ENCODE peak calls at places on chromosome 16, in four cellular contexts. One of them, this sample, is unnamed.

GRCh38 chr16:23114131-23114904 is 34.9 kb downstream of the USP31 start:
- DNase-seq in ovary: no peak
- DNase-seq in testis: no peak
- DNase-seq in foreskin fibroblast: no peak
- DNase-seq in this sample: no peak

GRCh38 chr16:87648698-87649487 is 46.6 kb downstream of the JPH3 start:
- DNase-seq in ovary: no peak
- DNase-seq in testis: no peak
- DNase-seq in foreskin fibroblast: no peak
- DNase-seq in this sample: no peak

GRCh38 chr16:86953631-86954465 is 363.3 kb downstream of the C16orf95 start:
- DNase-seq in ovary: no peak
- DNase-seq in testis: no peak
- DNase-seq in foreskin fibroblast: no peak
- DNase-seq in this sample: no peak

GRCh38 chr16:83338138-83338537 is 469.6 kb upstream of the HSBP1 start:
- DNase-seq in ovary: no peak
- DNase-seq in testis: no peak
- DNase-seq in foreskin fibroblast: no peak
- DNase-seq in this sample: no peak

GRCh38 chr16:48556913-48557351 is 53.0 kb downstream of the N4BP1 start:
- DNase-seq in ovary: no peak
- DNase-seq in testis: no peak
- DNase-seq in foreskin fibroblast: peak; percentile 75
- DNase-seq in this sample: no peak

GRCh38 chr16:6682142-6682811 is 650.4 kb upstream of the RBFOX1 start:
- DNase-seq in ovary: no peak
- DNase-seq in testis: peak; percentile 82
- DNase-seq in foreskin fibroblast: no peak
- DNase-seq in this sample: peak; percentile 32

GRCh38 chr16:19735074-19735867 is 17.2 kb downstream of the IQCK start:
- DNase-seq in ovary: no peak
- DNase-seq in testis: no peak
- DNase-seq in foreskin fibroblast: no peak
- DNase-seq in this sample: no peak

GRCh38 chr16:69773255-69773947 is 11.3 kb downstream of the WWP2 start:
- DNase-seq in ovary: no peak
- DNase-seq in testis: no peak
- DNase-seq in foreskin fibroblast: no peak
- DNase-seq in this sample: no peak

GRCh38 chr16:4342866-4343744 is 8.0 kb downstream of the PAM16 start:
- DNase-seq in ovary: no peak
- DNase-seq in testis: no peak
- DNase-seq in foreskin fibroblast: no peak
- DNase-seq in this sample: no peak

GRCh38 chr16:9055115-9055514 is 36.3 kb upstream of the HAPSTR1 start:
- DNase-seq in ovary: no peak
- DNase-seq in testis: no peak
- DNase-seq in foreskin fibroblast: no peak
- DNase-seq in this sample: no peak

GRCh38 chr16:47581114-47581513 is 120.0 kb downstream of the PHKB start:
- DNase-seq in ovary: no peak
- DNase-seq in testis: no peak
- DNase-seq in foreskin fibroblast: no peak
- DNase-seq in this sample: no peak

GRCh38 chr16:3401719-3402397 is 843 bp downstream of the ZNF174 start:
- DNase-seq in ovary: no peak
- DNase-seq in testis: peak; percentile 18
- DNase-seq in foreskin fibroblast: no peak
- DNase-seq in this sample: no peak

GRCh38 chr16:46889942-46890300 is 5.8 kb downstream of the GPT2 start:
- DNase-seq in ovary: no peak
- DNase-seq in testis: no peak
- DNase-seq in foreskin fibroblast: no peak
- DNase-seq in this sample: no peak

GRCh38 chr16:28879841-28880588 is 1.7 kb downstream of the ATP2A1 start:
- DNase-seq in ovary: peak; percentile 88
- DNase-seq in testis: peak; percentile 90
- DNase-seq in foreskin fibroblast: peak; percentile 84
- DNase-seq in this sample: peak; percentile 80

GRCh38 chr16:85652431-85653221 is 36.1 kb downstream of the GINS2 start:
- DNase-seq in ovary: peak; percentile 81
- DNase-seq in testis: peak; percentile 74
- DNase-seq in foreskin fibroblast: peak; percentile 53
- DNase-seq in this sample: no peak

GRCh38 chr16:84751947-84752346 is 52.1 kb downstream of the USP10 start:
- DNase-seq in ovary: no peak
- DNase-seq in testis: no peak
- DNase-seq in foreskin fibroblast: no peak
- DNase-seq in this sample: no peak

GRCh38 chr16:89689142-89689541 is 2.7 kb downstream of the CDK10 start:
- DNase-seq in ovary: no peak
- DNase-seq in testis: no peak
- DNase-seq in foreskin fibroblast: no peak
- DNase-seq in this sample: no peak

GRCh38 chr16:89687092-89687940 is 827 bp downstream of the CDK10 start:
- DNase-seq in ovary: no peak
- DNase-seq in testis: no peak
- DNase-seq in foreskin fibroblast: peak; percentile 45
- DNase-seq in this sample: no peak

GRCh38 chr16:89688395-89688794 is 1.9 kb downstream of the CDK10 start:
- DNase-seq in ovary: no peak
- DNase-seq in testis: no peak
- DNase-seq in foreskin fibroblast: no peak
- DNase-seq in this sample: no peak

GRCh38 chr16:89686520-89687091 is at the start of gene CDK10:
- DNase-seq in ovary: peak; percentile 93
- DNase-seq in testis: peak; percentile 92
- DNase-seq in foreskin fibroblast: peak; percentile 75
- DNase-seq in this sample: peak; percentile 80

GRCh38 chr16:89685916-89686315 is 573 bp upstream of the CDK10 start:
- DNase-seq in ovary: peak; percentile 49
- DNase-seq in testis: no peak
- DNase-seq in foreskin fibroblast: no peak
- DNase-seq in this sample: no peak
- H3K4me3 ChIP-seq in ovary: no peak overlapping the region
- H3K4me3 ChIP-seq in testis: peak overlapping the region; percentile 75
- H3K4me3 ChIP-seq in foreskin fibroblast: no peak overlapping the region
- H3K4me3 ChIP-seq in this sample: no peak overlapping the region

GRCh38 chr16:67326115-67326471 is 448 bp downstream of the KCTD19 start:
- DNase-seq in ovary: no peak
- DNase-seq in testis: no peak
- DNase-seq in foreskin fibroblast: no peak
- DNase-seq in this sample: no peak
- H3K4me3 ChIP-seq in ovary: peak overlapping the region; percentile 41
- H3K4me3 ChIP-seq in testis: peak overlapping the region; percentile 64
- H3K4me3 ChIP-seq in foreskin fibroblast: peak overlapping the region; percentile 40
- H3K4me3 ChIP-seq in this sample: peak overlapping the region; percentile 90

GRCh38 chr16:67538666-67539101 is 10.1 kb downstream of the RIPOR1 start:
- DNase-seq in ovary: no peak
- DNase-seq in testis: no peak
- DNase-seq in foreskin fibroblast: no peak
- DNase-seq in this sample: no peak
- H3K4me3 ChIP-seq in ovary: peak overlapping the region; percentile 51
- H3K4me3 ChIP-seq in testis: peak overlapping the region; percentile 73
- H3K4me3 ChIP-seq in foreskin fibroblast: peak overlapping the region; percentile 64
- H3K4me3 ChIP-seq in this sample: no peak overlapping the region

GRCh38 chr16:25366078-25366477 is 108.4 kb upstream of the ZKSCAN2 start:
- DNase-seq in ovary: no peak
- DNase-seq in testis: no peak
- DNase-seq in foreskin fibroblast: no peak
- DNase-seq in this sample: peak; percentile 12
- H3K4me3 ChIP-seq in ovary: no peak overlapping the region
- H3K4me3 ChIP-seq in testis: no peak overlapping the region
- H3K4me3 ChIP-seq in foreskin fibroblast: no peak overlapping the region
- H3K4me3 ChIP-seq in this sample: no peak overlapping the region

DNA sequence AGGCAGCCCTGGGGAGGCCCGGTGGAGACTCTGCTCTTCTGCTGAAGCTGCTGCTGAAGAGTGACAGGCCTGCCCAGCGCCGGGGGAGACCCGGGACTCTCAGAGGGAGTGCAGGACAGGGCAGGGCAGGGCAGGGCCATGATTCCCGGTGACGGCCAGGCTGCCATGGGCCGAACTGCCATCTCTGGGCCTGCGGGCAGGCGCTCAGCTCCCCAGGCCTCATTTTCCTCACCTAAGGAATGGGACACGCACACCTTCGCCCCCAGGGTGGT is 22.6 kb upstream of the SSTR5 start:
- DNase-seq in ovary: no peak
- DNase-seq in testis: no peak
- DNase-seq in foreskin fibroblast: no peak
- DNase-seq in this sample: no peak
- H3K4me3 ChIP-seq in ovary: no peak overlapping the region
- H3K4me3 ChIP-seq in testis: no peak overlapping the region
- H3K4me3 ChIP-seq in foreskin fibroblast: no peak overlapping the region
- H3K4me3 ChIP-seq in this sample: no peak overlapping the region

GRCh38 chr16:56635441-56635967 is 3.0 kb upstream of the MT1A start:
- DNase-seq in ovary: no peak
- DNase-seq in testis: no peak
- DNase-seq in foreskin fibroblast: no peak
- DNase-seq in this sample: no peak

GRCh38 chr16:56636616-56637413 is 1.7 kb upstream of the MT1A start:
- DNase-seq in ovary: no peak
- DNase-seq in testis: no peak
- DNase-seq in foreskin fibroblast: no peak
- DNase-seq in this sample: no peak

GRCh38 chr16:56632848-56633365 is 448 bp downstream of the MT1M start:
- DNase-seq in ovary: no peak
- DNase-seq in testis: no peak
- DNase-seq in foreskin fibroblast: no peak
- DNase-seq in this sample: no peak

GRCh38 chr16:56633535-56633934 is 1.1 kb downstream of the MT1M start:
- DNase-seq in ovary: no peak
- DNase-seq in testis: no peak
- DNase-seq in foreskin fibroblast: no peak
- DNase-seq in this sample: no peak

DNA sequence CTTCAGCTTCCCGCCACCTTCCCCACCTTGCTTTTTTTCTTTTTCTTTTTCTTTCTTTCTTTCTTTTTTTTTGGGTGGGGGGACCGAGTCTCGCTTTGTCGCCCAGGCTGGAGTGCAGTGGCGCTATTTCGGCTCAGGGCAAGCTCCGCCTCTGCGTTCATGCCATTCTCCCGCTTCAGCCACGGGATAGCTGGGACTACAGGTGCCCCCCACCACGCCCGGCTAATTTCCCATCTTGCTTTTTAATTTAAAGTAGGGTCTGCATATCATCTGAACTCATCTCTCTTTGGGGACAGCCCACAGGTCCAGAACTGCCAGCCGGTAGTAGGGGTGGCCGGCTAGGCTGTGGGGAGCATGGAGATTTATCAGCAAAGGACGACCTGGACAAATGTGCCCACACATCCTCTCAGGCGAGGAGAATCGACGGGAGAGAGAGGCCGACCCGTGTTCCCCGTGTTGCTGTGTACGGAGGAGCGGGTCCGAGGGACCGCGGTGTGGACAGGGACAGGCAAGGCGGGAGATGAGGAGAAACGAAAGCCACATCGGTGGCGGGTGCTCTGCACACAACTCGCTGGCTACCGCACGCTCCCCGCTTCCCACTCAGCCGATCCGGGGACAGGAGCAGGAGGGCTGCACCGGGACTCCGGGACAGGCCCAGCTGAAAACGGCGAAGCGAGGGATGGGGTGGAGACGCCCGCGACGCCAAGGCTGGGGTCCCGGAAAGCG is 2.4 kb downstream of the MT1M start:
- DNase-seq in ovary: no peak
- DNase-seq in testis: no peak
- DNase-seq in foreskin fibroblast: no peak
- DNase-seq in this sample: no peak
- H3K4me3 ChIP-seq in ovary: no peak overlapping the region
- H3K4me3 ChIP-seq in testis: peak overlapping the region; percentile 10
- H3K4me3 ChIP-seq in foreskin fibroblast: peak overlapping the region; percentile 24
- H3K4me3 ChIP-seq in this sample: no peak overlapping the region

DNA sequence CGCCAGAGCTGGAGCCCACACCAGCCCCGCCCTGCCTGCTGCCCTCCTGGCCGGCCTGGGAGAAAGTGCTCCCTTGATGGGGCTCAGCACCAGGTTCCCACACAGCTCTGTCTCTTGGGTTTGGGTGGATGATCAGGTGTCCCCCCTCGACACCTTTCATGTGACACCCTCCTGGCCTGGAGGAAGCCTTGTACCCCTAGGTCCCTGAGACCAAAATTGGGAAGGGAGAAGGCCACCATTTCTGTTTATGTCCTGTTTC is 19.4 kb upstream of the PLLP start:
- DNase-seq in ovary: no peak
- DNase-seq in testis: no peak
- DNase-seq in foreskin fibroblast: no peak
- DNase-seq in this sample: no peak
- H3K4me3 ChIP-seq in ovary: no peak overlapping the region
- H3K4me3 ChIP-seq in testis: no peak overlapping the region
- H3K4me3 ChIP-seq in foreskin fibroblast: no peak overlapping the region
- H3K4me3 ChIP-seq in this sample: no peak overlapping the region

GRCh38 chr16:67013238-67013822 is 15.6 kb upstream of the CBFB start:
- DNase-seq in ovary: peak; percentile 50
- DNase-seq in testis: no peak
- DNase-seq in foreskin fibroblast: no peak
- DNase-seq in this sample: no peak
- H3K4me3 ChIP-seq in ovary: peak overlapping the region; percentile 48
- H3K4me3 ChIP-seq in testis: peak overlapping the region; percentile 59
- H3K4me3 ChIP-seq in foreskin fibroblast: peak overlapping the region; percentile 46
- H3K4me3 ChIP-seq in this sample: peak overlapping the region; percentile 47